ENCODE peak calls at places on chromosome 19, in seven cellular contexts. E is HL-60, I is upper lobe of left lung, F is Panc1, B is H1, O is GM12892, R is SK-N-SH. P is an unnamed sample.

GRCh38 chr19:53870485-53870844 is 2.8 kb downstream of the MYADM start:
- DNase-seq in E (peak; percentile 92), I (peak; percentile 70), F (no peak), B (no peak), O (no peak), R (no peak), P (no peak)

GRCh38 chr19:29810504-29810871 is 1.3 kb upstream of the CCNE1 start:
- DNase-seq in E (no peak), I (no peak), F (no peak), B (no peak), O (no peak), R (no peak), P (no peak)

GRCh38 chr19:19026299-19026971 is 6.9 kb downstream of the SUGP2 start:
- DNase-seq in E (peak; percentile 60), I (peak; percentile 74), F (no peak), B (no peak), O (no peak), R (no peak), P (no peak)

GRCh38 chr19:18408053-18408476 is 10.6 kb upstream of the LRRC25 start:
- DNase-seq in E (peak; percentile 49), I (peak; percentile 77), F (no peak), B (peak; percentile 86), O (no peak), R (peak; percentile 62), P (no peak)

GRCh38 chr19:1959928-1960589 is 19.1 kb downstream of the CSNK1G2 start:
- DNase-seq in E (no peak), I (no peak), F (no peak), B (no peak), O (no peak), R (no peak), P (no peak)

GRCh38 chr19:54127688-54128440 is 9.7 kb upstream of the CNOT3 start:
- DNase-seq in E (no peak), I (no peak), F (no peak), B (no peak), O (no peak), R (no peak), P (no peak)

GRCh38 chr19:6014551-6015135 is 36.7 kb upstream of the RANBP3 start:
- DNase-seq in E (no peak), I (no peak), F (no peak), B (no peak), O (no peak), R (peak; percentile 20), P (no peak)

GRCh38 chr19:12779162-12779993 is 4.0 kb upstream of the HOOK2 start:
- DNase-seq in E (no peak), I (peak; percentile 62), F (no peak), B (no peak), O (no peak), R (peak; percentile 76), P (no peak)

GRCh38 chr19:11597202-11598102 is at the start of gene ZNF627:
- DNase-seq in E (peak; percentile 100), I (peak; percentile 99), F (peak; percentile 79), B (peak; percentile 98), O (peak; percentile 97), R (peak; percentile 98), P (peak; percentile 76)

GRCh38 chr19:685457-685931 is 9.3 kb downstream of the FSTL3 start:
- DNase-seq in E (no peak), I (no peak), F (no peak), B (no peak), O (no peak), R (no peak), P (no peak)

GRCh38 chr19:42280761-42281174 is 11.7 kb downstream of the CIC start:
- DNase-seq in E (no peak), I (no peak), F (no peak), B (no peak), O (no peak), R (peak; percentile 58), P (no peak)

GRCh38 chr19:44582581-44583265 is 30.6 kb upstream of the IGSF23 start:
- DNase-seq in E (peak; percentile 37), I (peak; percentile 34), F (no peak), B (peak; percentile 91), O (no peak), R (peak; percentile 46), P (no peak)

GRCh38 chr19:54253331-54254194 is 3.5 kb downstream of the LILRB5 start:
- DNase-seq in E (no peak), I (no peak), F (no peak), B (no peak), O (no peak), R (no peak), P (no peak)

GRCh38 chr19:38006361-38007045 is 99.5 kb downstream of the SIPA1L3 start:
- DNase-seq in E (no peak), I (no peak), F (no peak), B (no peak), O (no peak), R (no peak), P (no peak)

GRCh38 chr19:28940751-28941500 is 272.0 kb downstream of the UQCRFS1 start:
- DNase-seq in E (no peak), I (no peak), F (no peak), B (no peak), O (no peak), R (no peak), P (no peak)

GRCh38 chr19:58439576-58440554 is at the start of gene ZNF132:
- DNase-seq in E (peak; percentile 99), I (peak; percentile 99), F (no peak), B (peak; percentile 78), O (peak; percentile 90), R (peak; percentile 96), P (peak; percentile 12)

GRCh38 chr19:29779921-29780320 is 31.9 kb upstream of the CCNE1 start:
- DNase-seq in E (no peak), I (no peak), F (no peak), B (peak; percentile 59), O (no peak), R (no peak), P (no peak)

GRCh38 chr19:30674656-30675055 is 302.5 kb downstream of the ZNF536 start:
- DNase-seq in E (no peak), I (no peak), F (no peak), B (no peak), O (no peak), R (no peak), P (no peak)

DNA sequence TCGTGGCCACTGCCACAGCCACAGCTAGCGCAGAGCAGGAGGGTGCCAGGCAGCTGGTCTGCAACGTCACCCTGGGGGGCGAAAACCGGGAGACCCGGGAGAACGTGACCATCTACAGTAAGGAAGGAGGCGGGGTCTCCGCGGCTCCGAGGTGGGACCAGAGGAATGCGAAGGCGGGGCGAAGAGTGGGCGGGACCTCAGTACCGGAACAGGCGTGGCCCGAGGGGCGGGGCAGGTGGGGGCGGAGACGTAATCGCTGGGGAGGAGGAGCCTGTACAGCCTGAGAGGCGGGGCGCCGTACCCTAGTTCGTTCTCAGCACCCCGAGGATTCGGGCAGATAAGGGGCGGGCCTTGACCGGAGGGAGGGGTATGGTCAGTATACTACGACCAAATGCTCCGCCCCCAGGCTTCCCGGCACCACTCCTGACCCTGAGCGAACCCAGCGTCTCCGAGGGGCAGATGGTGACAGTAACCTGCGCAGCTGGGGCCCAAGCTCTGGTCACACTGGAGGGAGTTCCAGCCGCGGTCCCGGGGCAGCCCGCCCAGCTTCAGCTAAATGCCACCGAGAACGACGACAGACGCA is 2.5 kb downstream of the ICAM5 start:
- DNase-seq in E (no peak), I (peak; percentile 98), F (no peak), B (peak; percentile 100), O (peak; percentile 76), R (peak; percentile 92), P (no peak)
- TF ChIP-seq POLR2AphosphoS5 in E (no peak), I (peak; percentile 6), F (no peak), B (no peak), O (no peak), R (no peak), P (no peak)

GRCh38 chr19:39679791-39680168 is 24.1 kb downstream of the LGALS16 start:
- DNase-seq in E (no peak), I (no peak), F (no peak), B (no peak), O (no peak), R (no peak), P (no peak)

GRCh38 chr19:39676004-39676403 is 20.3 kb downstream of the LGALS16 start:
- DNase-seq in E (no peak), I (no peak), F (peak; percentile 83), B (peak; percentile 4), O (no peak), R (no peak), P (no peak)

GRCh38 chr19:39680593-39680992 is 23.7 kb upstream of the LGALS14 start:
- DNase-seq in E (no peak), I (no peak), F (no peak), B (no peak), O (no peak), R (no peak), P (no peak)

GRCh38 chr19:39679056-39679790 is 23.5 kb downstream of the LGALS16 start:
- DNase-seq in E (no peak), I (no peak), F (no peak), B (no peak), O (peak; percentile 26), R (no peak), P (no peak)

GRCh38 chr19:39677931-39678889 is 22.5 kb downstream of the LGALS16 start:
- DNase-seq in E (no peak), I (peak; percentile 67), F (peak; percentile 90), B (no peak), O (no peak), R (no peak), P (no peak)
- TF ChIP-seq POLR2AphosphoS5 in E (no peak), I (peak; percentile 25), F (no peak), B (no peak), O (no peak), R (no peak), P (no peak)

DNA sequence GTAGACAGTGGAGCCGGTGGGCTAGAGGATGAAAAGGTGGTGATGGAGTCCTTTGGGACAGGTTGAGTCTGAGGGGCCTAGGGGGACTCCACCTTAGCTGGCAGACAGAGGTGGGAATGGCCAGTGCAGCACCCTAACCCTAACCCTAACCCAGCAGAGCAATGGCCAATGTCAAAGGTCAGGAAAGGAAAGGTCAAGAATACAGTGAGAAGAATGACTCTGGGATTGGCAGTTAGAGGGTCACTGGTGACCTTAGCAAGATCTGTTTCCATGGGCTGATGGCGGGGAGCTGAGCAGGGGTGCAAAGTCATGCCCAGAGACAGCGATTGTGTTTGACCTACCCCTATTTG is 16.6 kb downstream of the GNA15 start:
- DNase-seq in E (no peak), I (no peak), F (no peak), B (no peak), O (no peak), R (no peak), P (no peak)
- TF ChIP-seq POLR2AphosphoS5 in E (no peak), I (no peak), F (no peak), B (no peak), O (no peak), R (no peak), P (no peak)

GRCh38 chr19:20565321-20566018 is at the start of gene ZNF737:
- DNase-seq in E (peak; percentile 96), I (peak; percentile 95), F (peak; percentile 63), B (peak; percentile 90), O (peak; percentile 56), R (peak; percentile 88), P (no peak)
- TF ChIP-seq POLR2AphosphoS5 in E (peak; percentile 73), I (no peak), F (peak; percentile 76), B (peak; percentile 73), O (peak; percentile 65), R (peak; percentile 78), P (no peak)

GRCh38 chr19:46503848-46504453 is 8.3 kb upstream of the PNMA8B start:
- DNase-seq in E (no peak), I (no peak), F (no peak), B (no peak), O (no peak), R (peak; percentile 74), P (no peak)
- TF ChIP-seq POLR2AphosphoS5 in E (no peak), I (no peak), F (no peak), B (no peak), O (no peak), R (no peak), P (no peak)

P was measured in SK-N-MC.